ENCODE peak calls at places on chromosomes 2 and 18, in eight cellular contexts. Z, U, F, J, W, T, R and E are unnamed samples.

GRCh38 chr2:33605059-33605458 is 6.0 kb upstream of the FAM98A start:
- DNase-seq in Z (no peak), U (no peak), F (no peak), J (no peak), W (no peak), T (no peak), R (no peak), E (no peak)

GRCh38 chr2:99801304-99801909 is 311.6 kb upstream of the REV1 start:
- DNase-seq in Z (no peak), U (no peak), F (no peak), J (no peak), W (no peak), T (no peak), R (no peak), E (no peak)

GRCh38 chr2:104849618-104850097 is 4.3 kb upstream of the POU3F3 start:
- DNase-seq in Z (peak; percentile 86), U (peak; percentile 62), F (peak; percentile 41), J (peak; percentile 82), W (peak; percentile 73), T (no peak), R (no peak), E (no peak)

GRCh38 chr2:102137138-102137537 is 5.4 kb upstream of the IL1R1 start:
- DNase-seq in Z (no peak), U (no peak), F (no peak), J (peak; percentile 73), W (no peak), T (no peak), R (no peak), E (no peak)

GRCh38 chr2:7356909-7357584 is 439.8 kb downstream of the RNF144A start:
- DNase-seq in Z (peak; percentile 86), U (no peak), F (no peak), J (no peak), W (no peak), T (no peak), R (no peak), E (no peak)

GRCh38 chr2:32977228-32977758 is 30.5 kb downstream of the LTBP1 start:
- DNase-seq in Z (peak; percentile 90), U (peak; percentile 16), F (no peak), J (no peak), W (no peak), T (no peak), R (no peak), E (no peak)

GRCh38 chr2:178403671-178404379 is 47.1 kb downstream of the PRKRA start:
- DNase-seq in Z (no peak), U (no peak), F (no peak), J (no peak), W (no peak), T (no peak), R (no peak), E (no peak)

GRCh38 chr2:241391892-241392665 is 36.0 kb downstream of the FARP2 start:
- DNase-seq in Z (no peak), U (no peak), F (peak; percentile 54), J (no peak), W (peak; percentile 29), T (no peak), R (no peak), E (no peak)

GRCh38 chr2:98087447-98088065 is 589 bp downstream of the VWA3B start:
- DNase-seq in Z (no peak), U (peak; percentile 31), F (no peak), J (no peak), W (no peak), T (no peak), R (no peak), E (no peak)

GRCh38 chr2:55498582-55498981 is 20.9 kb upstream of the CFAP36 start:
- DNase-seq in Z (no peak), U (no peak), F (no peak), J (no peak), W (no peak), T (no peak), R (no peak), E (no peak)

GRCh38 chr18:3596324-3597158 is 146.6 kb downstream of the TGIF1 start:
- DNase-seq in Z (peak; percentile 78), U (peak; percentile 34), F (peak; percentile 86), J (peak; percentile 85), W (no peak), T (no peak), R (no peak), E (no peak)